ENCODE peak calls at places on chromosomes 16 and 17, in eight cellular contexts. T, P, J, V, Y, S, I and G are unnamed samples.

GRCh38 chr17:79977711-79978544 is 57.7 kb downstream of the TBC1D16 start:
- DNase-seq in T (no peak), P (no peak), J (no peak), V (no peak), Y (no peak), S (peak), I (no peak), G (no peak)

GRCh38 chr17:39775075-39775474 is 37.3 kb downstream of the GRB7 start:
- DNase-seq in T (no peak), P (no peak), J (no peak), V (no peak), Y (no peak), S (no peak), I (no peak), G (no peak)

GRCh38 chr17:69466905-69467630 is 52.6 kb downstream of the MAP2K6 start:
- DNase-seq in T (no peak), P (no peak), J (no peak), V (no peak), Y (no peak), S (no peak), I (peak), G (peak)

GRCh38 chr17:63476857-63477470 is at the start of gene ACE:
- DNase-seq in T (peak), P (peak), J (no peak), V (no peak), Y (no peak), S (peak), I (no peak), G (peak)

GRCh38 chr17:48123111-48123510 is 15.5 kb downstream of the SNX11 start:
- DNase-seq in T (no peak), P (no peak), J (no peak), V (peak), Y (no peak), S (no peak), I (no peak), G (no peak)

GRCh38 chr16:180921-181667 is 835 bp downstream of the HBQ1 start:
- DNase-seq in T (peak), P (peak), J (no peak), V (peak), Y (peak), S (peak), I (peak), G (peak)

GRCh38 chr16:72723781-72724180 is 324.1 kb downstream of the ZFHX3 start:
- DNase-seq in T (no peak), P (no peak), J (no peak), V (no peak), Y (peak), S (no peak), I (no peak), G (peak)

GRCh38 chr16:24309222-24309905 is 53.2 kb downstream of the CACNG3 start:
- DNase-seq in T (no peak), P (peak), J (no peak), V (no peak), Y (no peak), S (no peak), I (peak), G (no peak)

GRCh38 chr16:1244881-1245280 is 4.4 kb downstream of the TPSAB1 start:
- DNase-seq in T (no peak), P (no peak), J (no peak), V (no peak), Y (no peak), S (peak), I (no peak), G (no peak)

GRCh38 chr17:74968361-74968780 is 4.2 kb downstream of the HID1 start:
- DNase-seq in T (no peak), P (no peak), J (no peak), V (no peak), Y (no peak), S (no peak), I (no peak), G (no peak)

GRCh38 chr16:4241601-4242270 is at the start of gene SRL:
- DNase-seq in T (no peak), P (no peak), J (no peak), V (no peak), Y (no peak), S (no peak), I (no peak), G (no peak)

GRCh38 chr17:17851101-17851500 is 14.3 kb upstream of the SREBF1 start:
- DNase-seq in T (no peak), P (no peak), J (no peak), V (no peak), Y (no peak), S (no peak), I (no peak), G (no peak)

GRCh38 chr17:1880851-1881630 is 51.2 kb downstream of the RPA1 start:
- DNase-seq in T (no peak), P (no peak), J (no peak), V (peak), Y (no peak), S (no peak), I (no peak), G (no peak)

GRCh38 chr16:58020628-58021521 is 4.7 kb upstream of the MMP15 start:
- DNase-seq in T (peak), P (peak), J (no peak), V (peak), Y (peak), S (no peak), I (peak), G (peak)

GRCh38 chr16:86959182-86959651 is 358.0 kb downstream of the C16orf95 start:
- DNase-seq in T (no peak), P (no peak), J (no peak), V (no peak), Y (no peak), S (no peak), I (no peak), G (no peak)

GRCh38 chr17:5526821-5527598 is 40.6 kb downstream of the MIS12 start:
- DNase-seq in T (no peak), P (peak), J (no peak), V (peak), Y (peak), S (no peak), I (peak), G (peak)

GRCh38 chr17:34116306-34116705 is 138.8 kb upstream of the CCL2 start:
- DNase-seq in T (no peak), P (no peak), J (no peak), V (no peak), Y (no peak), S (no peak), I (no peak), G (no peak)

GRCh38 chr16:88810868-88811599 is 694 bp downstream of the APRT start:
- DNase-seq in T (peak), P (peak), J (peak), V (peak), Y (peak), S (peak), I (peak), G (peak)

GRCh38 chr17:76102944-76103273 is 678 bp downstream of the EXOC7 start:
- DNase-seq in T (no peak), P (no peak), J (no peak), V (no peak), Y (no peak), S (no peak), I (no peak), G (no peak)

GRCh38 chr17:77061711-77062110 is 79.1 kb upstream of the SEC14L1 start:
- DNase-seq in T (peak), P (no peak), J (no peak), V (no peak), Y (no peak), S (no peak), I (no peak), G (no peak)

GRCh38 chr17:48997103-48997826 is at the start of gene IGF2BP1:
- DNase-seq in T (no peak), P (peak), J (no peak), V (no peak), Y (peak), S (peak), I (no peak), G (peak)

GRCh38 chr16:82761236-82761635 is 134.5 kb downstream of the CDH13 start:
- DNase-seq in T (no peak), P (no peak), J (no peak), V (no peak), Y (peak), S (no peak), I (no peak), G (peak)

GRCh38 chr17:17346428-17347233 is 43.5 kb downstream of the NT5M start:
- DNase-seq in T (no peak), P (no peak), J (no peak), V (no peak), Y (no peak), S (no peak), I (no peak), G (no peak)

GRCh38 chr16:3945751-3946603 is 65.5 kb upstream of the CREBBP start:
- DNase-seq in T (no peak), P (no peak), J (no peak), V (no peak), Y (peak), S (no peak), I (peak), G (peak)

GRCh38 chr17:9802294-9802693 is 10.9 kb upstream of the DHRS7C start:
- DNase-seq in T (no peak), P (no peak), J (no peak), V (no peak), Y (peak), S (no peak), I (no peak), G (no peak)

GRCh38 chr17:83054518-83055125 is 24.8 kb upstream of the METRNL start:
- DNase-seq in T (no peak), P (no peak), J (no peak), V (no peak), Y (no peak), S (no peak), I (no peak), G (no peak)

GRCh38 chr17:2056221-2057129 is 1.6 kb downstream of the HIC1 start:
- DNase-seq in T (no peak), P (peak), J (no peak), V (no peak), Y (peak), S (peak), I (no peak), G (peak)

GRCh38 chr16:24925163-24925562 is 79.4 kb downstream of the SLC5A11 start:
- DNase-seq in T (no peak), P (no peak), J (no peak), V (no peak), Y (no peak), S (no peak), I (no peak), G (no peak)

GRCh38 chr17:194844-195602 is 13.6 kb upstream of the DOC2B start:
- DNase-seq in T (no peak), P (no peak), J (no peak), V (no peak), Y (no peak), S (no peak), I (no peak), G (no peak)

GRCh38 chr17:39062846-39063680 is 88.4 kb downstream of the PLXDC1 start:
- DNase-seq in T (no peak), P (no peak), J (no peak), V (no peak), Y (peak), S (no peak), I (no peak), G (peak)

GRCh38 chr16:70736454-70737376 is 50.9 kb upstream of the MTSS2 start:
- DNase-seq in T (no peak), P (peak), J (no peak), V (no peak), Y (no peak), S (no peak), I (no peak), G (no peak)

GRCh38 chr17:82287849-82288601 is 14.5 kb upstream of the CSNK1D start:
- DNase-seq in T (no peak), P (no peak), J (no peak), V (no peak), Y (peak), S (no peak), I (peak), G (peak)

GRCh38 chr17:45087496-45087975 is 26.4 kb downstream of the NMT1 start:
- DNase-seq in T (no peak), P (no peak), J (no peak), V (no peak), Y (no peak), S (no peak), I (no peak), G (no peak)

GRCh38 chr16:86079185-86079885 is 180.4 kb downstream of the IRF8 start:
- DNase-seq in T (no peak), P (no peak), J (no peak), V (no peak), Y (no peak), S (no peak), I (no peak), G (no peak)

GRCh38 chr17:77952368-77952767 is 6.1 kb upstream of the TNRC6C start:
- DNase-seq in T (no peak), P (no peak), J (no peak), V (no peak), Y (no peak), S (no peak), I (no peak), G (no peak)

GRCh38 chr17:79777844-79778503 is at the start of gene CBX2:
- DNase-seq in T (peak), P (peak), J (no peak), V (peak), Y (peak), S (peak), I (peak), G (peak)

GRCh38 chr17:27559996-27560481 is 70.9 kb upstream of the LGALS9 start:
- DNase-seq in T (peak), P (no peak), J (no peak), V (peak), Y (no peak), S (no peak), I (no peak), G (peak)

GRCh38 chr16:22366889-22367288 is 7.5 kb downstream of the CDR2 start:
- DNase-seq in T (no peak), P (no peak), J (no peak), V (no peak), Y (no peak), S (no peak), I (peak), G (no peak)

GRCh38 chr17:72587773-72588511 is 467.1 kb downstream of the SOX9 start:
- DNase-seq in T (peak), P (peak), J (no peak), V (no peak), Y (no peak), S (no peak), I (peak), G (peak)

GRCh38 chr16:82092711-82093110 is 57.7 kb downstream of the HSD17B2 start:
- DNase-seq in T (no peak), P (no peak), J (no peak), V (no peak), Y (no peak), S (no peak), I (no peak), G (no peak)